ENCODE peak calls at places on chromosomes 6 and 20, in five cellular contexts. B is tibial nerve, A is K562, X is A549, U is H1. M is an unnamed sample.

GRCh38 chr6:99185525-99185924 is 163.9 kb downstream of the FAXC start:
- DNase-seq in B (no peak), A (no peak), X (no peak), U (no peak), M (no peak)

GRCh38 chr20:3651204-3651970 is 11.8 kb downstream of the GFRA4 start:
- DNase-seq in B (no peak), A (no peak), X (no peak), U (no peak), M (no peak)

GRCh38 chr6:33697845-33698244 is 13.7 kb downstream of the UQCC2 start:
- DNase-seq in B (no peak), A (no peak), X (no peak), U (no peak), M (no peak)

GRCh38 chr6:41648070-41648585 is 9.9 kb downstream of the MDFI start:
- DNase-seq in B (no peak), A (no peak), X (no peak), U (no peak), M (no peak)

GRCh38 chr6:7642784-7643183 is 52.8 kb downstream of the SNRNP48 start:
- DNase-seq in B (no peak), A (no peak), X (no peak), U (no peak), M (peak)

GRCh38 chr6:37308084-37308817 is 45.5 kb upstream of the RNF8 start:
- DNase-seq in B (no peak), A (no peak), X (no peak), U (no peak), M (no peak)

GRCh38 chr6:169780571-169781091 is 29.2 kb downstream of the ERMARD start:
- DNase-seq in B (no peak), A (no peak), X (no peak), U (no peak), M (no peak)

GRCh38 chr6:100420711-100421110 is 44.0 kb downstream of the SIM1 start:
- DNase-seq in B (no peak), A (no peak), X (no peak), U (no peak), M (no peak)

GRCh38 chr6:61909541-61909940 is 376.5 kb downstream of the KHDRBS2 start:
- DNase-seq in B (no peak), A (no peak), X (no peak), U (no peak), M (no peak)

GRCh38 chr6:10589429-10589727 is 68.2 kb downstream of the GCNT2 start:
- DNase-seq in B (no peak), A (no peak), X (no peak), U (no peak), M (no peak)

GRCh38 chr20:49132995-49133451 is 55.1 kb downstream of the STAU1 start:
- DNase-seq in B (no peak), A (peak), X (peak), U (no peak), M (no peak)

GRCh38 chr20:20491110-20491783 is 123.3 kb downstream of the INSM1 start:
- DNase-seq in B (no peak), A (no peak), X (no peak), U (no peak), M (no peak)

GRCh38 chr6:167689751-167690150 is 137.0 kb upstream of the AFDN start:
- DNase-seq in B (no peak), A (no peak), X (no peak), U (no peak), M (no peak)

GRCh38 chr6:141587482-141588266 is 545.1 kb upstream of the GJE1 start:
- DNase-seq in B (no peak), A (no peak), X (no peak), U (no peak), M (no peak)

GRCh38 chr20:32780749-32781402 is 18.7 kb downstream of the DNMT3B start:
- DNase-seq in B (no peak), A (no peak), X (no peak), U (no peak), M (no peak)

GRCh38 chr20:37955511-37955910 is 52.6 kb downstream of the VSTM2L start:
- DNase-seq in B (no peak), A (no peak), X (no peak), U (no peak), M (no peak)

GRCh38 chr20:2658414-2659354 is 5.3 kb downstream of the IDH3B start:
- DNase-seq in B (no peak), A (peak), X (peak), U (peak), M (no peak)

GRCh38 chr6:145214570-145214969 is 520.8 kb downstream of the EPM2A start:
- DNase-seq in B (no peak), A (no peak), X (no peak), U (no peak), M (no peak)

GRCh38 chr6:1758076-1758679 is 148.5 kb downstream of the FOXC1 start:
- DNase-seq in B (no peak), A (no peak), X (no peak), U (no peak), M (no peak)

GRCh38 chr6:153162172-153162571 is 31.1 kb upstream of the RGS17 start:
- DNase-seq in B (no peak), A (no peak), X (no peak), U (no peak), M (no peak)

GRCh38 chr6:112984899-112985298 is 637.8 kb downstream of the RFPL4B start:
- DNase-seq in B (no peak), A (no peak), X (no peak), U (no peak), M (no peak)

GRCh38 chr6:112990971-112991370 is 643.8 kb downstream of the RFPL4B start:
- DNase-seq in B (no peak), A (no peak), X (no peak), U (no peak), M (no peak)

GRCh38 chr6:112988748-112989147 is 641.6 kb downstream of the RFPL4B start:
- DNase-seq in B (no peak), A (no peak), X (no peak), U (no peak), M (no peak)

GRCh38 chr6:112983741-112984221 is 636.7 kb downstream of the RFPL4B start:
- DNase-seq in B (no peak), A (no peak), X (no peak), U (no peak), M (no peak)

DNA sequence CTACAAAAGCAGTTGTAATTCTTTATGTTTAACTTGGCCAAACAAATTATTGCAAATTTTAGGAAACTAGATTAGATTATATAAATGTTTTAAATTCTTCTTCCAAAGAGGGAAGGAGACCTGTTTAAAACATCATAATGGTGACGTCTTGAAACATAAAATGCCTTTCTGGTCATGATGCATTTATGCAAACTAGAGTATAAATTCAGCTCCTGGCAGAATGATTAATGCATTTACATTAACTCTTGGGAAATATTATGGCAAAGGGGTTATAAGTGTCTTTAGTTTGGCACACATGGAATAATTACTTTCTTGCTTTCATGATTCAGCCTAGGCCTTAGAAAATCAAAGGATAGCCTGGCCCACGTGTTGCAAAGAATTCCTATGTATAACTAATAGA is 639.1 kb downstream of the RFPL4B start:
- DNase-seq in B (no peak), A (no peak), X (no peak), U (no peak), M (no peak)
- H3K4me3 ChIP-seq in B (no peak), A (no peak), X (no peak), U (no peak), M (no peak)

GRCh38 chr6:29597184-29597583 is 12.3 kb downstream of the OR2H2 start:
- DNase-seq in B (no peak), A (no peak), X (no peak), U (no peak), M (no peak)

GRCh38 chr6:29603456-29603855 is 18.5 kb downstream of the OR2H2 start:
- DNase-seq in B (no peak), A (no peak), X (no peak), U (no peak), M (no peak)

GRCh38 chr6:29598348-29598747 is 13.4 kb downstream of the OR2H2 start:
- DNase-seq in B (no peak), A (no peak), X (no peak), U (no peak), M (no peak)

GRCh38 chr6:29603930-29604329 is 19.0 kb downstream of the OR2H2 start:
- DNase-seq in B (no peak), A (no peak), X (no peak), U (no peak), M (no peak)

GRCh38 chr6:29602564-29603361 is 17.8 kb downstream of the OR2H2 start:
- DNase-seq in B (no peak), A (peak), X (peak), U (peak), M (no peak)
- TF ChIP-seq CTCF in B (no peak), A (peak), X (peak), U (peak), M (no peak)

DNA sequence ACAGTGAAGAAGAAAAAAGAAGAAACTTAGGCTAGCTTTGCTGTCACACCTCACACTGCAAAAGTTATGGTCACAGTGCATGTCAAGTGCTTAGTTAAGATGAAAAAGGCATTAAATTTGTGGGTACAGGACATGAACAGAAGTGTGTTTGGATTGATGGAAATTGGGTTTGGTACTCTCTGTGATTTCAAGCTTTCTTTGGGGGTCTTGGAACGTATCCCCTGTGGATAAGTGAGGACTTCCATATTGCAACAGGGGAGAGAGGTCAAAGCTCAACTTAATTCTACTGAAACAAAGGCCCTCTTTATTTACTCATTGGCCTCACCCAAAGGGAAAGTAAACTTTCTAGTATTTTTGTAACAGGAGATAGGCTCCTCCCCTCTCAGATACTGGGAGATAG is 138.3 kb upstream of the FUT9 start:
- DNase-seq in B (no peak), A (no peak), X (no peak), U (no peak), M (no peak)
- TF ChIP-seq EP300 in B (no peak), A (no peak), X (no peak), U (no peak), M (no peak)

GRCh38 chr6:126117251-126117650 is 130.9 kb downstream of the TRMT11 start:
- DNase-seq in B (no peak), A (no peak), X (no peak), U (no peak), M (no peak)
- H3K4me3 ChIP-seq in B (no peak), A (no peak), X (no peak), U (no peak), M (no peak)

DNA sequence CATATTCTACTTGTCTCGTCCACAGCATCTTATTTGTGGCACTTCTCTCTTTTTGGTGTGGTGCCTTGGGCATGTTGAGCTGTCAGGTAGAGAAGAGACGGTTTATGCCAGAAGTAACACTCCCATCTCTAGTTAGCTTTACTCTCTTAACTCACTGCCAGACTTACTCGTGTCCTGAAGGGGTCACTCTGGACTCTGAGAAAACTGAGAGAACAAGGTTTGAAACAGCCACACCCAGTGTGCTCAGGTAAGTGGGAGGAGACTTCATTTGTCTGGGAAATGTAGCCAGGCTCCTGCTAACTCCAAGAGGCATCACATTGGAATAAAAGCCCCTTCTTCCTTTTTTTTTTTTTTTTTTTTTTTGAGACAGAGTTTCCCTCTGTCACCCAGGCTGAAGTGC is 360.8 kb downstream of the QKI start:
- DNase-seq in B (no peak), A (no peak), X (no peak), U (no peak), M (no peak)
- TF ChIP-seq CTCF in B (no peak), A (no peak), X (no peak), U (no peak), M (no peak)

GRCh38 chr20:14996883-14997672 is 659.7 kb upstream of the FLRT3 start:
- DNase-seq in B (no peak), A (no peak), X (no peak), U (no peak), M (no peak)

GRCh38 chr20:14991023-14991422 is 653.6 kb upstream of the FLRT3 start:
- DNase-seq in B (no peak), A (no peak), X (no peak), U (no peak), M (no peak)

GRCh38 chr20:14992071-14992654 is 654.8 kb upstream of the FLRT3 start:
- DNase-seq in B (no peak), A (no peak), X (peak), U (no peak), M (no peak)

GRCh38 chr20:14989891-14990290 is 652.5 kb upstream of the FLRT3 start:
- DNase-seq in B (no peak), A (no peak), X (no peak), U (no peak), M (no peak)

GRCh38 chr20:14992961-14993360 is 655.5 kb upstream of the FLRT3 start:
- DNase-seq in B (no peak), A (no peak), X (no peak), U (no peak), M (no peak)
- TF ChIP-seq EP300 in B (no peak), A (no peak), X (no peak), U (no peak), M (no peak)

GRCh38 chr6:104472245-104472644 is 387.5 kb downstream of the HACE1 start:
- DNase-seq in B (no peak), A (no peak), X (no peak), U (no peak), M (no peak)
- H3K4me3 ChIP-seq in B (no peak), A (no peak), X (no peak), U (no peak), M (no peak)